ENCODE peak calls at places on chromosomes 11 and 22, in five cellular contexts. F, Q, I, W and A are unnamed samples.

GRCh38 chr11:114307524-114308203 is 11.5 kb downstream of the NNMT start:
- DNase-seq in I (no peak), F (peak), Q (peak), W (peak), A (peak)

GRCh38 chr11:74627381-74627780 is 35.0 kb downstream of the POLD3 start:
- DNase-seq in Q (no peak), F (no peak), W (no peak), I (no peak), A (no peak)

GRCh38 chr11:8357891-8358566 is 94.4 kb upstream of the LMO1 start:
- DNase-seq in I (no peak), W (no peak), Q (no peak), F (no peak), A (no peak)

GRCh38 chr11:16177688-16178087 is 178.7 kb downstream of the SOX6 start:
- DNase-seq in Q (no peak), F (no peak), I (no peak), W (no peak), A (no peak)

GRCh38 chr22:23262474-23263332 is 82.4 kb downstream of the BCR start:
- DNase-seq in I (no peak), W (no peak), Q (no peak), F (no peak), A (no peak)

GRCh38 chr11:131906963-131907362 is 536.5 kb downstream of the NTM start:
- DNase-seq in W (peak), Q (no peak), F (no peak), I (no peak), A (no peak)

GRCh38 chr11:32018672-32019071 is 72.2 kb upstream of the RCN1 start:
- DNase-seq in Q (no peak), I (no peak), F (no peak), W (no peak), A (no peak)

GRCh38 chr22:43736651-43737050 is 75.5 kb downstream of the EFCAB6 start:
- DNase-seq in W (no peak), F (no peak), Q (no peak), I (no peak), A (no peak)

GRCh38 chr11:2538951-2539735 is 94.3 kb downstream of the KCNQ1 start:
- DNase-seq in F (peak), Q (no peak), I (no peak), W (no peak), A (no peak)

GRCh38 chr11:93740031-93740801 is 1.1 kb downstream of the TAF1D start:
- DNase-seq in W (peak), I (peak), F (no peak), Q (no peak), A (no peak)

GRCh38 chr11:4610258-4610935 is 2.4 kb upstream of the TRIM68 start:
- DNase-seq in Q (no peak), F (no peak), I (no peak), W (peak), A (no peak)

GRCh38 chr22:36221799-36222751 is 17.3 kb downstream of the APOL2 start:
- DNase-seq in F (peak), W (peak), Q (no peak), I (no peak), A (no peak)

GRCh38 chr11:38384568-38384967 is 1786.5 kb upstream of the RAG2 start:
- DNase-seq in W (no peak), F (no peak), Q (no peak), I (no peak), A (no peak)

GRCh38 chr11:125170406-125171031 is 6.0 kb downstream of the PKNOX2 start:
- DNase-seq in F (peak), Q (peak), W (peak), I (no peak), A (no peak)

GRCh38 chr22:37064553-37064952 is 13.0 kb downstream of the KCTD17 start:
- DNase-seq in W (no peak), I (no peak), F (no peak), Q (no peak), A (no peak)

GRCh38 chr11:35343033-35343598 is 76.2 kb downstream of the SLC1A2 start:
- DNase-seq in F (no peak), Q (no peak), I (no peak), W (no peak), A (no peak)

GRCh38 chr11:124863137-124863825 is 2.0 kb upstream of the ROBO3 start:
- DNase-seq in W (peak), F (no peak), Q (no peak), I (no peak), A (no peak)

GRCh38 chr22:41856484-41856883 is 23.6 kb downstream of the SREBF2 start:
- DNase-seq in I (no peak), F (no peak), Q (no peak), W (no peak), A (no peak)

GRCh38 chr11:74870485-74870884 is 78.4 kb downstream of the XRRA1 start:
- DNase-seq in F (no peak), W (peak), I (no peak), Q (peak), A (no peak)

GRCh38 chr11:126334665-126335462 is 20.6 kb upstream of the ST3GAL4 start:
- DNase-seq in W (peak), F (no peak), I (no peak), Q (no peak), A (no peak)

GRCh38 chr22:48982321-48982905 is 845.3 kb downstream of the BRD1 start:
- DNase-seq in I (no peak), W (no peak), F (no peak), Q (no peak), A (no peak)

GRCh38 chr11:130217632-130218031 is 58.0 kb downstream of the ST14 start:
- DNase-seq in Q (peak), W (peak), I (no peak), F (no peak), A (no peak)

GRCh38 chr22:42685941-42686666 is 34.6 kb downstream of the A4GALT start:
- DNase-seq in Q (peak), W (peak), F (peak), I (no peak), A (no peak)

GRCh38 chr22:45429424-45429823 is 15.9 kb downstream of the RIBC2 start:
- DNase-seq in Q (no peak), I (no peak), W (no peak), F (peak), A (no peak)

GRCh38 chr11:134046681-134047449 is 22.0 kb upstream of the JAM3 start:
- DNase-seq in I (no peak), F (no peak), W (no peak), Q (no peak), A (no peak)